ENCODE peak calls at places on chromosomes 13 and 19, in eight cellular contexts. One of them, this sample, is unnamed.

GRCh38 chr13:85367887-85368286 is 431.3 kb downstream of the SLITRK6 start:
- DNase-seq in astrocyte of the spinal cord: peak
- DNase-seq in IMR-90: peak
- DNase-seq in hypothalamus: no peak
- DNase-seq in ACHN: no peak
- DNase-seq in hepatocyte: no peak
- DNase-seq in choroid plexus epithelial cell: peak
- DNase-seq in ascending aorta: no peak
- DNase-seq in this sample: peak

GRCh38 chr19:282501-282900 is 8.7 kb downstream of the PLPP2 start:
- DNase-seq in hepatocyte: no peak
- DNase-seq in ACHN: no peak
- DNase-seq in hypothalamus: no peak
- DNase-seq in choroid plexus epithelial cell: no peak
- DNase-seq in ascending aorta: no peak
- DNase-seq in IMR-90: no peak
- DNase-seq in astrocyte of the spinal cord: no peak
- DNase-seq in this sample: no peak

GRCh38 chr19:47540748-47541147 is 25.9 kb upstream of the NAPA start:
- DNase-seq in ascending aorta: no peak
- DNase-seq in astrocyte of the spinal cord: peak
- DNase-seq in ACHN: no peak
- DNase-seq in hepatocyte: no peak
- DNase-seq in IMR-90: peak
- DNase-seq in choroid plexus epithelial cell: peak
- DNase-seq in hypothalamus: no peak
- DNase-seq in this sample: peak

GRCh38 chr13:73341748-73342147 is 282.9 kb downstream of the KLF5 start:
- DNase-seq in astrocyte of the spinal cord: peak
- DNase-seq in ACHN: no peak
- DNase-seq in choroid plexus epithelial cell: peak
- DNase-seq in ascending aorta: no peak
- DNase-seq in IMR-90: peak
- DNase-seq in hepatocyte: no peak
- DNase-seq in hypothalamus: no peak
- DNase-seq in this sample: peak

GRCh38 chr13:113485545-113485944 is 5.0 kb downstream of the DCUN1D2 start:
- DNase-seq in ACHN: no peak
- DNase-seq in hypothalamus: no peak
- DNase-seq in IMR-90: no peak
- DNase-seq in choroid plexus epithelial cell: no peak
- DNase-seq in hepatocyte: no peak
- DNase-seq in ascending aorta: no peak
- DNase-seq in astrocyte of the spinal cord: no peak
- DNase-seq in this sample: no peak

GRCh38 chr13:27293051-27293691 is 22.5 kb downstream of the RASL11A start:
- DNase-seq in choroid plexus epithelial cell: no peak
- DNase-seq in hepatocyte: no peak
- DNase-seq in hypothalamus: no peak
- DNase-seq in astrocyte of the spinal cord: no peak
- DNase-seq in ascending aorta: no peak
- DNase-seq in ACHN: no peak
- DNase-seq in IMR-90: no peak
- DNase-seq in this sample: no peak

GRCh38 chr13:31055589-31055988 is 106.1 kb downstream of the HSPH1 start:
- DNase-seq in ascending aorta: no peak
- DNase-seq in hepatocyte: no peak
- DNase-seq in choroid plexus epithelial cell: no peak
- DNase-seq in hypothalamus: no peak
- DNase-seq in astrocyte of the spinal cord: no peak
- DNase-seq in ACHN: no peak
- DNase-seq in IMR-90: no peak
- DNase-seq in this sample: no peak

GRCh38 chr19:53158119-53158656 is 665 bp downstream of the ZNF347 start:
- DNase-seq in hepatocyte: peak
- DNase-seq in ACHN: no peak
- DNase-seq in astrocyte of the spinal cord: peak
- DNase-seq in IMR-90: peak
- DNase-seq in ascending aorta: no peak
- DNase-seq in choroid plexus epithelial cell: peak
- DNase-seq in hypothalamus: peak
- DNase-seq in this sample: peak

GRCh38 chr13:91111476-91112190 is 235.9 kb upstream of the MIR17HG start:
- DNase-seq in choroid plexus epithelial cell: no peak
- DNase-seq in hepatocyte: no peak
- DNase-seq in astrocyte of the spinal cord: no peak
- DNase-seq in ascending aorta: no peak
- DNase-seq in hypothalamus: no peak
- DNase-seq in ACHN: peak
- DNase-seq in IMR-90: no peak
- DNase-seq in this sample: no peak

GRCh38 chr13:30355405-30355741 is 48.0 kb upstream of the KATNAL1 start:
- DNase-seq in ACHN: no peak
- DNase-seq in ascending aorta: no peak
- DNase-seq in IMR-90: no peak
- DNase-seq in hypothalamus: no peak
- DNase-seq in astrocyte of the spinal cord: no peak
- DNase-seq in hepatocyte: peak
- DNase-seq in choroid plexus epithelial cell: no peak
- DNase-seq in this sample: peak

GRCh38 chr19:24140099-24140498 is 53.1 kb downstream of the ZNF254 start:
- DNase-seq in hepatocyte: peak
- DNase-seq in IMR-90: peak
- DNase-seq in hypothalamus: no peak
- DNase-seq in ACHN: no peak
- DNase-seq in astrocyte of the spinal cord: peak
- DNase-seq in ascending aorta: no peak
- DNase-seq in choroid plexus epithelial cell: peak
- DNase-seq in this sample: peak